ENCODE peak calls at places on chromosomes 6 and 20, in nine cellular contexts. X is kidney, N is AG10803, H is A549, F is Peyer's patch, M is HL-60, Q is ovary, B is keratinocyte, J is heart left ventricle. K is an unnamed sample.

GRCh38 chr20:4090756-4091331 is 75.5 kb upstream of the RNF24 start:
- DNase-seq in X (no peak), N (peak; percentile 86), H (peak; percentile 31), F (no peak), M (no peak), Q (no peak), B (no peak), J (no peak), K (no peak)

GRCh38 chr20:52684176-52684575 is 288.0 kb upstream of the TSHZ2 start:
- DNase-seq in X (no peak), N (no peak), H (no peak), F (no peak), M (no peak), Q (no peak), B (no peak), J (no peak), K (no peak)

GRCh38 chr20:45044084-45044573 is 56.8 kb downstream of the KCNS1 start:
- DNase-seq in X (no peak), N (peak; percentile 83), H (peak; percentile 39), F (no peak), M (no peak), Q (no peak), B (peak; percentile 59), J (no peak), K (no peak)

GRCh38 chr6:130012728-130013127 is 5.7 kb upstream of the L3MBTL3 start:
- DNase-seq in X (no peak), N (no peak), H (no peak), F (no peak), M (no peak), Q (no peak), B (no peak), J (no peak), K (no peak)

GRCh38 chr6:142187209-142187608 is 40.1 kb downstream of the VTA1 start:
- DNase-seq in X (no peak), N (peak; percentile 30), H (no peak), F (no peak), M (no peak), Q (no peak), B (no peak), J (peak; percentile 79), K (no peak)

GRCh38 chr6:163948250-163948649 is 533.7 kb downstream of the QKI start:
- DNase-seq in X (no peak), N (no peak), H (no peak), F (no peak), M (no peak), Q (no peak), B (no peak), J (no peak), K (no peak)

GRCh38 chr6:95404777-95405176 is 172.6 kb upstream of the MANEA start:
- DNase-seq in X (no peak), N (no peak), H (no peak), F (no peak), M (no peak), Q (no peak), B (no peak), J (no peak), K (no peak)

GRCh38 chr20:44074252-44075151 is 112.5 kb downstream of the JPH2 start:
- DNase-seq in X (peak; percentile 58), N (peak; percentile 50), H (no peak), F (no peak), M (peak; percentile 28), Q (no peak), B (no peak), J (peak; percentile 87), K (no peak)

GRCh38 chr20:58870293-58871014 is 17.9 kb downstream of the GNAS start:
- DNase-seq in X (no peak), N (peak; percentile 44), H (peak; percentile 78), F (peak; percentile 69), M (no peak), Q (peak; percentile 72), B (no peak), J (peak; percentile 64), K (no peak)

GRCh38 chr6:82067021-82067420 is 180.5 kb downstream of the IBTK start:
- DNase-seq in X (no peak), N (peak; percentile 41), H (no peak), F (no peak), M (no peak), Q (no peak), B (no peak), J (peak; percentile 24), K (peak; percentile 79)

GRCh38 chr6:28922004-28922840 is 1.6 kb downstream of the TRIM27 start:
- DNase-seq in X (no peak), N (peak; percentile 27), H (peak; percentile 62), F (peak; percentile 60), M (peak; percentile 63), Q (no peak), B (no peak), J (no peak), K (no peak)

GRCh38 chr20:34301587-34302311 is 1.4 kb downstream of the AHCY start:
- DNase-seq in X (no peak), N (no peak), H (no peak), F (no peak), M (no peak), Q (no peak), B (no peak), J (no peak), K (no peak)

GRCh38 chr6:139257821-139258398 is 33.9 kb downstream of the TXLNB start:
- DNase-seq in X (no peak), N (no peak), H (no peak), F (no peak), M (no peak), Q (no peak), B (no peak), J (no peak), K (no peak)

GRCh38 chr20:23034721-23035671 is at the start of gene SSTR4:
- DNase-seq in X (no peak), N (no peak), H (no peak), F (no peak), M (no peak), Q (no peak), B (no peak), J (no peak), K (no peak)

GRCh38 chr6:11798096-11798495 is 19.5 kb upstream of the ADTRP start:
- DNase-seq in X (no peak), N (peak; percentile 67), H (no peak), F (no peak), M (no peak), Q (no peak), B (no peak), J (no peak), K (no peak)

GRCh38 chr6:29762781-29763214 is 39.6 kb downstream of the HLA-F start:
- DNase-seq in X (no peak), N (peak; percentile 56), H (no peak), F (no peak), M (no peak), Q (no peak), B (no peak), J (no peak), K (no peak)

GRCh38 chr20:2691127-2691526 is 1.5 kb upstream of the EBF4 start:
- DNase-seq in X (no peak), N (no peak), H (no peak), F (no peak), M (no peak), Q (no peak), B (no peak), J (no peak), K (no peak)

GRCh38 chr6:36691011-36691410 is 6.6 kb upstream of the RAB44 start:
- DNase-seq in X (no peak), N (no peak), H (no peak), F (no peak), M (no peak), Q (no peak), B (no peak), J (no peak), K (no peak)
- TF ChIP-seq CTCF in X (no peak), N (no peak), H (no peak), F (no peak), M (no peak), Q (no peak), B (no peak), J (no peak), K (no peak)

GRCh38 chr20:61387961-61388360 is 135.9 kb downstream of the CDH4 start:
- DNase-seq in X (no peak), N (no peak), H (no peak), F (no peak), M (no peak), Q (no peak), B (no peak), J (no peak), K (no peak)
- H3K4me3 ChIP-seq in X (no peak overlapping the region), N (no peak overlapping the region), H (no peak overlapping the region), F (no peak overlapping the region), M (no peak overlapping the region), Q (no peak overlapping the region), B (no peak overlapping the region), J (no peak overlapping the region), K (no peak overlapping the region)

GRCh38 chr6:83183082-83183828 is 9.8 kb downstream of the PGM3 start:
- DNase-seq in X (no peak), N (peak; percentile 90), H (no peak), F (no peak), M (no peak), Q (no peak), B (no peak), J (peak; percentile 51), K (no peak)
- TF ChIP-seq CTCF in X (no peak), N (no peak), H (no peak), F (no peak), M (no peak), Q (no peak), B (no peak), J (no peak), K (no peak)

GRCh38 chr6:136767103-136767502 is 25.2 kb downstream of the MAP3K5 start:
- DNase-seq in X (no peak), N (no peak), H (no peak), F (no peak), M (no peak), Q (no peak), B (no peak), J (no peak), K (no peak)
- H3K4me3 ChIP-seq in X (no peak overlapping the region), N (no peak overlapping the region), H (no peak overlapping the region), F (no peak overlapping the region), M (no peak overlapping the region), Q (no peak overlapping the region), B (no peak overlapping the region), J (no peak overlapping the region), K (no peak overlapping the region)

GRCh38 chr6:140979642-140980091 is 1153.1 kb upstream of the GJE1 start:
- DNase-seq in X (no peak), N (peak; percentile 95), H (no peak), F (no peak), M (no peak), Q (peak; percentile 40), B (no peak), J (peak; percentile 31), K (no peak)

GRCh38 chr6:140977425-140977824 is 1155.3 kb upstream of the GJE1 start:
- DNase-seq in X (no peak), N (peak; percentile 81), H (no peak), F (no peak), M (no peak), Q (no peak), B (no peak), J (no peak), K (no peak)

GRCh38 chr6:140985679-140986275 is 1146.9 kb upstream of the GJE1 start:
- DNase-seq in X (no peak), N (no peak), H (no peak), F (no peak), M (no peak), Q (no peak), B (no peak), J (no peak), K (no peak)

GRCh38 chr6:140980265-140980887 is 1152.3 kb upstream of the GJE1 start:
- DNase-seq in X (no peak), N (peak; percentile 19), H (no peak), F (no peak), M (no peak), Q (no peak), B (no peak), J (no peak), K (no peak)
- TF ChIP-seq CTCF in X (no peak), N (peak; percentile 27), H (no peak), F (no peak), M (no peak), Q (no peak), B (no peak), J (peak; percentile 13), K (no peak)

K was measured in GM12864.